ENCODE peak calls at places on chromosomes 16 and 17, in five cellular contexts. T, Q, H, C and K are unnamed samples. For H4K20me1, the result is how much of the 10 kb centered on the place peaks cover.

GRCh38 chr17:72587773-72588511 is 467.1 kb downstream of the SOX9 start:
- DNase-seq in C (peak), T (no peak), H (no peak), Q (no peak), K (peak)

GRCh38 chr16:57993897-57994296 is 6.6 kb downstream of the ZNF319 start:
- DNase-seq in T (no peak), H (no peak), Q (no peak), C (no peak), K (no peak)

GRCh38 chr17:72614871-72615626 is 477.4 kb downstream of the SLC39A11 start:
- DNase-seq in Q (peak), T (no peak), H (peak), C (no peak), K (peak)

GRCh38 chr17:46995841-46996571 is 17.0 kb upstream of the RPRML start:
- DNase-seq in Q (no peak), H (no peak), T (peak), C (no peak), K (no peak)

GRCh38 chr17:48131216-48131824 is 23.8 kb downstream of the SNX11 start:
- DNase-seq in Q (peak), H (peak), C (peak), T (peak), K (peak)

GRCh38 chr16:360698-361336 is 8.3 kb upstream of the AXIN1 start:
- DNase-seq in H (no peak), Q (no peak), T (no peak), C (no peak), K (no peak)

GRCh38 chr17:47704116-47704515 is 10.2 kb downstream of the TBKBP1 start:
- DNase-seq in C (no peak), T (no peak), Q (no peak), H (peak), K (no peak)

GRCh38 chr16:88913001-88913612 is 46.6 kb upstream of the PABPN1L start:
- DNase-seq in C (no peak), Q (no peak), H (no peak), T (no peak), K (no peak)

GRCh38 chr17:74760404-74761105 is 12.1 kb downstream of the NHERF1 start:
- DNase-seq in C (no peak), Q (peak), T (no peak), H (no peak), K (no peak)

GRCh38 chr17:4806770-4807533 is at the start of gene PLD2:
- DNase-seq in H (peak), Q (peak), T (peak), C (peak), K (peak)

DNA sequence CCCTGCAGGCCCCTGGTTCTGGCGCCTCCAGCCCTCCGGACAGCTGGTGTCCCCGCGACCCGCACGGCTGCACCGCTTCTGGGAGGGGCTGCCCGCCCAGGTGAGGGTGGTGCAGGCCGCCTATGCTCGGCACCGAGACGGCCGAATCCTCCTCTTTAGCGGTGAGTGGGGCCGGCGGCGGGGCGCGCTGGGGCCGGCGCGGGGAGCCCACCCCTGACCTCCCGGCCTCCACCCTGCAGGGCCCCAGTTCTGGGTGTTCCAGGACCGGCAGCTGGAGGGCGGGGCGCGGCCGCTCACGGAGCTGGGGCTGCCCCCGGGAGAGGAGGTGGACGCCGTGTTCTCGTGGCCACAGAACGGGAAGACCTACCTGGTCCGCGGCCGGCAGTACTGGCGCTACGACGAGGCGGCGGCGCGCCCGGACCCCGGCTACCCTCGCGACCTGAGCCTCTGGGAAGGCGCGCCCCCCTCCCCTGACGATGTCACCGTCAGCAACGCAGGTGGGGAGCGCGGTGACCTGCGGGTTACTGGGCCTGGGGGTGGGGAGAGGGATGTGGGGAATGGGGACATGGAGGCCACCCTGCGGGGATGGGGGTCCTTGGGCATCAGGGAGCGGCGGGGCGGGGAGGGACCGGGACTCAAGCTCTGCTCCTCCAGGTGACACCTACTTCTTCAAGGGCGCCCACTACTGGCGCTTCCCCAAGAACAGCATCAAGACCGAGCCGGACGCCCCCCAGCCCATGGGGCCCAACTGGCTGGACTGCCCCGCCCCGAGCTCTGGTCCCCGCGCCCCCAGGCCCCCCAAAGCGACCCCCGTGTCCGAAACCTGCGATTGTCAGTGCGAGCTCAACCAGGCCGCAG is 7.0 kb upstream of the IL32 start:
- DNase-seq in Q (peak), C (peak), H (peak), T (peak), K (peak)
- TF ChIP-seq EZH2phosphoT487 in Q (no peak), C (no peak), H (no peak), T (no peak), K (no peak)

DNA sequence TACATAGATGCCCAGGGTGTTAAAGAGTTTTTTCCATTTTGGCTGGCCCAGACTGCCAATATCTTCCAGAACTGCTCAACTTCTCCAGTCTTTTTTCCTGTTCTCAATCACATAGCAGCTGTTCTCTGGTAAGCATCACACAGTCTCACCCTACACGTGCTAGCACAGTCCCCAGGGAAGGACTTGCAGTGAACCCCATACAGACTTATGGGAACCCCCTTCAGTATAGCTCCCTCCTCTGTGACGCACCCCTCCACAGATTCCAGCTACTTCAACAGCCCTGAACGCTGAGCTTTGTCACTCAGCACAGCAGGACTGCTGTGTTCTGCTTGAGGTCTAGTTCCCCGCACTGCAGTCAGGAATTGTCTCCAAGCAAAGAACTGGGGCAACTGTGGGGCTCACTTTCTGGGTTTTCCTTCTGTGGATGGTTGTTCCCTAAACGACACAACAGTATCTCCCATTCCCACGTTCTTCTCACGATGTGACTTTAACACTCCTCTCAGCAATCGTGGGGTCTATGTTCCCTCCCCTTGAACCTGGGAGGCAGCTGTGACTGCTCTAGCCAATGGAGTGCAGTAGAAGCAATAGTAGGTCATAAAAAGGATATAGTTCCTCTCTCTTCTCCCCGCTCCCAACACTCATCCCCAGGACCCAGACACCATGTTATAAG is 3.6 kb downstream of the MMP28 start:
- DNase-seq in Q (no peak), C (no peak), T (no peak), H (no peak), K (no peak)
- TF ChIP-seq EZH2 in Q (no peak), C (no peak), T (no peak), H (no peak), K (no peak)

GRCh38 chr16:9095998-9096397 is 4.6 kb downstream of the HAPSTR1 start:
- DNase-seq in T (no peak), Q (no peak), H (no peak), C (no peak), K (no peak)

GRCh38 chr16:9095171-9095570 is 3.7 kb downstream of the HAPSTR1 start:
- DNase-seq in T (no peak), C (no peak), H (no peak), Q (no peak), K (no peak)

GRCh38 chr16:9097266-9098219 is 6.1 kb downstream of the HAPSTR1 start:
- DNase-seq in H (no peak), T (no peak), Q (peak), C (no peak), K (no peak)

GRCh38 chr16:9098377-9099090 is 7.1 kb downstream of the HAPSTR1 start:
- DNase-seq in H (no peak), Q (no peak), T (no peak), C (no peak), K (no peak)

GRCh38 chr16:9096416-9096952 is 5.0 kb downstream of the HAPSTR1 start:
- DNase-seq in C (no peak), H (no peak), T (no peak), Q (no peak), K (no peak)
- H4K20me1 ChIP-seq in C (half or more), H (half or more), T (half or more), Q (half or more), K (half or more)

GRCh38 chr16:74216319-74216718 is 80.3 kb upstream of the PSMD7 start:
- DNase-seq in C (no peak), Q (no peak), H (no peak), T (no peak), K (peak)
- TF ChIP-seq EZH2phosphoT487 in C (no peak), Q (no peak), H (no peak), T (no peak), K (no peak)